ENCODE peak calls at places on chromosome 2, in six cellular contexts. One of them, this sample, is unnamed.

GRCh38 chr2:239343460-239343859 is 57.4 kb downstream of the HDAC4 start:
- DNase-seq in A549: no peak
- DNase-seq in K562: no peak
- DNase-seq in endothelial cell of umbilical vein: no peak
- DNase-seq in HepG2: no peak
- DNase-seq in GM12878: no peak
- DNase-seq in this sample: no peak

GRCh38 chr2:174686430-174686829 is 77.8 kb downstream of the CHRNA1 start:
- DNase-seq in A549: no peak
- DNase-seq in K562: no peak
- DNase-seq in endothelial cell of umbilical vein: no peak
- DNase-seq in HepG2: no peak
- DNase-seq in GM12878: no peak
- DNase-seq in this sample: no peak

GRCh38 chr2:239715606-239716005 is 309.5 kb downstream of the NDUFA10 start:
- DNase-seq in A549: no peak
- DNase-seq in K562: no peak
- DNase-seq in endothelial cell of umbilical vein: no peak
- DNase-seq in HepG2: no peak
- DNase-seq in GM12878: no peak
- DNase-seq in this sample: no peak

GRCh38 chr2:233404227-233404626 is 49.9 kb downstream of the DGKD start:
- DNase-seq in A549: peak
- DNase-seq in K562: peak
- DNase-seq in endothelial cell of umbilical vein: peak
- DNase-seq in HepG2: peak
- DNase-seq in GM12878: no peak
- DNase-seq in this sample: peak

GRCh38 chr2:119350311-119350998 is 16.2 kb downstream of the C2orf76 start:
- DNase-seq in A549: no peak
- DNase-seq in K562: no peak
- DNase-seq in endothelial cell of umbilical vein: no peak
- DNase-seq in HepG2: no peak
- DNase-seq in GM12878: no peak
- DNase-seq in this sample: peak

GRCh38 chr2:48529189-48529588 is 765 bp upstream of the STON1 start:
- DNase-seq in A549: no peak
- DNase-seq in K562: no peak
- DNase-seq in endothelial cell of umbilical vein: no peak
- DNase-seq in HepG2: no peak
- DNase-seq in GM12878: no peak
- DNase-seq in this sample: no peak

GRCh38 chr2:239531456-239532304 is 130.9 kb upstream of the HDAC4 start:
- DNase-seq in A549: no peak
- DNase-seq in K562: no peak
- DNase-seq in endothelial cell of umbilical vein: no peak
- DNase-seq in HepG2: no peak
- DNase-seq in GM12878: no peak
- DNase-seq in this sample: no peak

GRCh38 chr2:26612522-26613240 is 28.5 kb downstream of the CIB4 start:
- DNase-seq in A549: no peak
- DNase-seq in K562: no peak
- DNase-seq in endothelial cell of umbilical vein: no peak
- DNase-seq in HepG2: no peak
- DNase-seq in GM12878: no peak
- DNase-seq in this sample: no peak

GRCh38 chr2:128625966-128626757 is 307.5 kb upstream of the HS6ST1 start:
- DNase-seq in A549: no peak
- DNase-seq in K562: no peak
- DNase-seq in endothelial cell of umbilical vein: no peak
- DNase-seq in HepG2: no peak
- DNase-seq in GM12878: no peak
- DNase-seq in this sample: no peak

GRCh38 chr2:201999289-201999688 is 34.4 kb upstream of the FZD7 start:
- DNase-seq in A549: no peak
- DNase-seq in K562: no peak
- DNase-seq in endothelial cell of umbilical vein: no peak
- DNase-seq in HepG2: no peak
- DNase-seq in GM12878: no peak
- DNase-seq in this sample: no peak

GRCh38 chr2:191318037-191318728 is 73.0 kb downstream of the MYO1B start:
- DNase-seq in A549: no peak
- DNase-seq in K562: no peak
- DNase-seq in endothelial cell of umbilical vein: peak
- DNase-seq in HepG2: no peak
- DNase-seq in GM12878: no peak
- DNase-seq in this sample: no peak

GRCh38 chr2:148874868-148875341 is at the start of gene KIF5C:
- DNase-seq in A549: peak
- DNase-seq in K562: peak
- DNase-seq in endothelial cell of umbilical vein: peak
- DNase-seq in HepG2: peak
- DNase-seq in GM12878: peak
- DNase-seq in this sample: peak

GRCh38 chr2:148875387-148876051 is 492 bp downstream of the KIF5C start:
- DNase-seq in A549: no peak
- DNase-seq in K562: no peak
- DNase-seq in endothelial cell of umbilical vein: no peak
- DNase-seq in HepG2: no peak
- DNase-seq in GM12878: no peak
- DNase-seq in this sample: no peak

GRCh38 chr2:148876190-148876588 is 1.2 kb downstream of the KIF5C start:
- DNase-seq in A549: no peak
- DNase-seq in K562: no peak
- DNase-seq in endothelial cell of umbilical vein: no peak
- DNase-seq in HepG2: no peak
- DNase-seq in GM12878: no peak
- DNase-seq in this sample: no peak

GRCh38 chr2:148877403-148877740 is 2.3 kb downstream of the KIF5C start:
- DNase-seq in A549: no peak
- DNase-seq in K562: no peak
- DNase-seq in endothelial cell of umbilical vein: no peak
- DNase-seq in HepG2: no peak
- DNase-seq in GM12878: no peak
- DNase-seq in this sample: no peak

DNA sequence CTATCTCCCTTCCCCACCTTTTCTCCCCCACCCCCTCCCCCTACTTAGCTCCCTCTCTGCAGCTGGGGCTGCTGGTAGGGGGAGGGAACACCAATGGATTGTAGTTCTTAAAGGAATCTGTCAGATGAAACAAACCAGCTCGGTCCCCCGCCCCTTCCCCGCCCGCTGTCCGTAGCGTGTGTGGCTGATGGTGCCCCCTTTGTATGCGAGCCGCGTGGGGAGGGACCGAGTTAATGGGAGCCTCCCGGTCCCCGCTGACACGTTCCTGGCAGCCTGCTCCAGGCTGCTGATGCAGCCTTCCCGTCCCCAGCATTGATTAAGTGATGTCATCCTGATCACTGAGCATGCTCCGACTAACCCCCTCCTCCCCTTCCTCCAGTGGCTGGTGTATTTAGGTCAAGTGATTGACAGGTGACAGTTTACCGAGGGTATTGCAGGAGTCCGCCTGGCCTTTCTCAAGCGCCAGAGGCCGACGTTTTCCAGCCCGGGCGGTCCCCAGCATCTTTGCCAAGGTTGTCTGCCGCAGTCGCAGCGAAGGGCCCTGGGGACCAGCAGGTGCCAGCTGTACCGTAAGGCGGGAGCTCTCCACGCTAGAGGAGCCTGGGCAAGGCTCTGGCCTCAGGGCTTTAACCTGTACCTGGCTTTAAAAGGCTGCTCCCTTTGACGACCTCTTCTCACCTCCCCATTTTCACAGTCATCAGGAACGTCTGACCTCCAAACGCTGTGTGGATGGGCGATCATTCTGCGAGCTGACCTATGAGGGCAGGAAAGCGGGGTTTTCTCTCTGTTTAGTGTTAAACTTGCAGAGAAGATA is 1.8 kb downstream of the KIF5C start:
- DNase-seq in A549: no peak
- DNase-seq in K562: no peak
- DNase-seq in endothelial cell of umbilical vein: no peak
- DNase-seq in HepG2: peak
- DNase-seq in GM12878: no peak
- DNase-seq in this sample: no peak
- TF ChIP-seq MYC in A549: no peak
- TF ChIP-seq MYC in K562: no peak
- TF ChIP-seq MYC in endothelial cell of umbilical vein: no peak
- TF ChIP-seq MYC in HepG2: no peak
- TF ChIP-seq MYC in GM12878: no peak
- TF ChIP-seq MYC in this sample: no peak

GRCh38 chr2:290090-290722 is 2.3 kb upstream of the ALKAL2 start:
- DNase-seq in A549: peak
- DNase-seq in K562: peak
- DNase-seq in endothelial cell of umbilical vein: peak
- DNase-seq in HepG2: peak
- DNase-seq in GM12878: no peak
- DNase-seq in this sample: peak

GRCh38 chr2:288002-288742 is at the start of gene ALKAL2:
- DNase-seq in A549: no peak
- DNase-seq in K562: no peak
- DNase-seq in endothelial cell of umbilical vein: no peak
- DNase-seq in HepG2: no peak
- DNase-seq in GM12878: no peak
- DNase-seq in this sample: no peak

GRCh38 chr2:288743-289361 is 961 bp upstream of the ALKAL2 start:
- DNase-seq in A549: no peak
- DNase-seq in K562: no peak
- DNase-seq in endothelial cell of umbilical vein: no peak
- DNase-seq in HepG2: no peak
- DNase-seq in GM12878: no peak
- DNase-seq in this sample: no peak

GRCh38 chr2:287471-287885 is 413 bp downstream of the ALKAL2 start:
- DNase-seq in A549: no peak
- DNase-seq in K562: no peak
- DNase-seq in endothelial cell of umbilical vein: peak
- DNase-seq in HepG2: no peak
- DNase-seq in GM12878: no peak
- DNase-seq in this sample: no peak

DNA sequence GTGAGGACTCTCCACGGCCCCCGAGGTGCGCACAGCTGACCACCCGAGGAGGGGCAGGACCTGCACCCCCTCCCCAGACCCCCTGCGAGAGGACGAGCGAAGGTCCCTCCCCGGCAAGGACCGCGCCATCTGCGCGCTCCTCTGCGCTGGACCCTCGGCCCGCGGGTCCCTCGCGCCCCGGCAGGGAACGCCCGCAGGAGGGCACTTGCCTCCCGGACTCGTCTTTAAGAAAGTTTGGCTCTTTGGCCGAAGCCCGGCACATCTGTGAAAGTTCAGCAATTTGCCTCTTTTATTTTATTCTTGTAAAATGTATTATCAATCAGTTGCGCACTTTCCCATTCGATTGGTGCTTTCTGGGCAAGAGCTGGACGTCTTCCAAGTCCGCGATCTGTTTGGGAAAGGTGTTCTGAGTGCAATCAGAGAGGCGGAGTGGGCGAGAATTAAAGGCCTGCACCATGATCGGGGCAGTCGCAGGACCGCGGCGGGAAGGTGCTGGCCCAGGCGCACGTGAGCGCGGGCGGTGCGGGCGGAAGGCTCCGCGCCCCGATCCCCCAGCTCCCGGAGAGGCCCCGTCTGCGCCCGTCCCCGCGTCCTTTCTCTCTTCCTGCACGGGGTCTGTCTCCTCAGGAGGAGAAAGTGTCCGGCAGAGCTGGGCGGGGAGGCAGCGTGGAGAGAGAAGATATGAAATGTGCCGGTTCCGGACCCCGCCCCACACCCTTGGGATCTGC is 1.6 kb upstream of the ALKAL2 start:
- DNase-seq in A549: peak
- DNase-seq in K562: peak
- DNase-seq in endothelial cell of umbilical vein: peak
- DNase-seq in HepG2: no peak
- DNase-seq in GM12878: no peak
- DNase-seq in this sample: no peak
- TF ChIP-seq POLR2A in A549: no peak
- TF ChIP-seq POLR2A in K562: no peak
- TF ChIP-seq POLR2A in endothelial cell of umbilical vein: no peak
- TF ChIP-seq POLR2A in HepG2: no peak
- TF ChIP-seq POLR2A in GM12878: no peak
- TF ChIP-seq POLR2A in this sample: no peak

GRCh38 chr2:55112229-55113016 is 62.2 kb upstream of the RTN4 start:
- DNase-seq in A549: no peak
- DNase-seq in K562: peak
- DNase-seq in endothelial cell of umbilical vein: peak
- DNase-seq in HepG2: peak
- DNase-seq in GM12878: no peak
- DNase-seq in this sample: peak

GRCh38 chr2:55111230-55111569 is 60.9 kb upstream of the RTN4 start:
- DNase-seq in A549: no peak
- DNase-seq in K562: no peak
- DNase-seq in endothelial cell of umbilical vein: no peak
- DNase-seq in HepG2: no peak
- DNase-seq in GM12878: no peak
- DNase-seq in this sample: no peak

GRCh38 chr2:55109219-55109891 is 59.1 kb upstream of the RTN4 start:
- DNase-seq in A549: peak
- DNase-seq in K562: no peak
- DNase-seq in endothelial cell of umbilical vein: peak
- DNase-seq in HepG2: peak
- DNase-seq in GM12878: no peak
- DNase-seq in this sample: peak

GRCh38 chr2:55113976-55114564 is 63.8 kb upstream of the RTN4 start:
- DNase-seq in A549: no peak
- DNase-seq in K562: no peak
- DNase-seq in endothelial cell of umbilical vein: no peak
- DNase-seq in HepG2: peak
- DNase-seq in GM12878: no peak
- DNase-seq in this sample: peak

GRCh38 chr2:55111570-55112228 is 61.4 kb upstream of the RTN4 start:
- DNase-seq in A549: peak
- DNase-seq in K562: peak
- DNase-seq in endothelial cell of umbilical vein: peak
- DNase-seq in HepG2: peak
- DNase-seq in GM12878: no peak
- DNase-seq in this sample: peak
- H3K4me3 ChIP-seq in A549: no peak
- H3K4me3 ChIP-seq in K562: no peak
- H3K4me3 ChIP-seq in endothelial cell of umbilical vein: no peak
- H3K4me3 ChIP-seq in HepG2: peak
- H3K4me3 ChIP-seq in GM12878: no peak
- H3K4me3 ChIP-seq in this sample: peak

GRCh38 chr2:96517079-96517478 is 11.9 kb upstream of the NEURL3 start:
- DNase-seq in A549: no peak
- DNase-seq in K562: no peak
- DNase-seq in endothelial cell of umbilical vein: no peak
- DNase-seq in HepG2: no peak
- DNase-seq in GM12878: no peak
- DNase-seq in this sample: no peak
- TF ChIP-seq MYC in A549: no peak
- TF ChIP-seq MYC in K562: no peak
- TF ChIP-seq MYC in endothelial cell of umbilical vein: no peak
- TF ChIP-seq MYC in HepG2: no peak
- TF ChIP-seq MYC in GM12878: no peak
- TF ChIP-seq MYC in this sample: no peak

This sample was measured in NB4.